ENCODE peak calls at places on chromosome 10, in four cellular contexts. O is skeletal muscle cell, I is cardiac fibroblast, A is lower leg skin. E is an unnamed sample.

GRCh38 chr10:70053896-70054641 is 1.4 kb downstream of the MACROH2A2 start:
- DNase-seq in O (no peak), I (peak; percentile 16), A (no peak), E (no peak)

GRCh38 chr10:7260412-7260900 is 150.4 kb downstream of the SFMBT2 start:
- DNase-seq in O (peak; percentile 98), I (peak; percentile 100), A (peak; percentile 78), E (peak; percentile 40)

GRCh38 chr10:67492317-67493019 is 203.5 kb downstream of the CTNNA3 start:
- DNase-seq in O (no peak), I (peak; percentile 1), A (no peak), E (peak; percentile 65)

GRCh38 chr10:124688366-124688765 is 55.8 kb downstream of the FAM53B start:
- DNase-seq in O (no peak), I (no peak), A (no peak), E (no peak)

GRCh38 chr10:132094581-132095234 is 29.0 kb downstream of the JAKMIP3 start:
- DNase-seq in O (no peak), I (no peak), A (no peak), E (no peak)

GRCh38 chr10:47058961-47059391 is 147.7 kb downstream of the PTPN20 start:
- DNase-seq in O (no peak), I (no peak), A (no peak), E (no peak)

GRCh38 chr10:78588194-78588811 is 480.5 kb upstream of the ZMIZ1 start:
- DNase-seq in O (no peak), I (peak; percentile 95), A (no peak), E (no peak)

GRCh38 chr10:96595741-96596140 is 8.9 kb upstream of the TM9SF3 start:
- DNase-seq in O (no peak), I (no peak), A (no peak), E (no peak)

GRCh38 chr10:95503012-95503411 is 58.2 kb downstream of the SORBS1 start:
- DNase-seq in O (no peak), I (no peak), A (no peak), E (no peak)

GRCh38 chr10:96369890-96370574 is 11.2 kb upstream of the OPALIN start:
- DNase-seq in O (no peak), I (no peak), A (no peak), E (no peak)

GRCh38 chr10:16854623-16855022 is 37.4 kb upstream of the RSU1 start:
- DNase-seq in O (no peak), I (peak; percentile 33), A (no peak), E (no peak)

GRCh38 chr10:114303556-114303955 is 64.5 kb downstream of the VWA2 start:
- DNase-seq in O (no peak), I (no peak), A (no peak), E (no peak)

GRCh38 chr10:47361293-47361692 is 13.1 kb downstream of the RBP3 start:
- DNase-seq in O (no peak), I (peak; percentile 41), A (no peak), E (no peak)

GRCh38 chr10:103703941-103704919 is 151.1 kb downstream of the SH3PXD2A start:
- DNase-seq in O (no peak), I (no peak), A (no peak), E (no peak)

GRCh38 chr10:11782793-11783557 is 40.2 kb upstream of the PROSER2 start:
- DNase-seq in O (no peak), I (peak; percentile 72), A (no peak), E (peak; percentile 23)

GRCh38 chr10:61931620-61932332 is 30.3 kb downstream of the ARID5B start:
- DNase-seq in O (no peak), I (no peak), A (no peak), E (no peak)

GRCh38 chr10:57849726-57850357 is 417.9 kb downstream of the IPMK start:
- DNase-seq in O (peak; percentile 0), I (peak; percentile 20), A (no peak), E (peak; percentile 26)

GRCh38 chr10:19154375-19154774 is 105.8 kb downstream of the MALRD1 start:
- DNase-seq in O (no peak), I (no peak), A (no peak), E (no peak)

GRCh38 chr10:94218496-94219183 is 144.1 kb downstream of the NOC3L start:
- DNase-seq in O (no peak), I (no peak), A (no peak), E (no peak)

GRCh38 chr10:124665980-124666379 is 78.2 kb downstream of the FAM53B start:
- DNase-seq in O (no peak), I (peak; percentile 34), A (no peak), E (no peak)

GRCh38 chr10:8306685-8307364 is 252.3 kb downstream of the GATA3 start:
- DNase-seq in O (no peak), I (no peak), A (no peak), E (no peak)

GRCh38 chr10:60470091-60470490 is 80.4 kb upstream of the ANK3 start:
- DNase-seq in O (no peak), I (no peak), A (no peak), E (no peak)
- H3K4me3 ChIP-seq in O (no peak overlapping the region), I (no peak overlapping the region), A (no peak overlapping the region), E (no peak overlapping the region)

DNA sequence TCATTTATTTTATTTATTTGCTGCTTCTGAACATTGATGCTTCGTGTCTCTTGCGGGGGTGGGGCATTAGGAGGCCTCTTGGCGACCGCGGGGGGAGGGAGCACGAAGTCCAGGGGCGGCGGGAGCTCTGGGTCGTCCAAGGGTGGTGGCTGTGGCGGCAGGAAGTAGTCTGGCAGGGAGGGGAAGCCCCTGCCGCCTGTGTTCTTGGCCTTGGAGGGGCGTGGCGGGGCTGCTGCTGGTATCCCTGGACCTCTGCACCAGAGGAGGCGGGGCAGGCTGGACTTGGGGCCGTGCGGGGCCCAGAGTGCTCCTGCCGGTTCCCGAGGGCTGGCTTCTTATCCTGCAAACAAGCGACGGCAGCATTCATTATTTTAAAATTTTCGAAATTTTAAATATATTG is 70.5 kb upstream of the ABI1 start:
- DNase-seq in O (no peak), I (no peak), A (no peak), E (no peak)
- H3K4me3 ChIP-seq in O (peak overlapping the region; percentile 13), I (no peak overlapping the region), A (no peak overlapping the region), E (no peak overlapping the region)

DNA sequence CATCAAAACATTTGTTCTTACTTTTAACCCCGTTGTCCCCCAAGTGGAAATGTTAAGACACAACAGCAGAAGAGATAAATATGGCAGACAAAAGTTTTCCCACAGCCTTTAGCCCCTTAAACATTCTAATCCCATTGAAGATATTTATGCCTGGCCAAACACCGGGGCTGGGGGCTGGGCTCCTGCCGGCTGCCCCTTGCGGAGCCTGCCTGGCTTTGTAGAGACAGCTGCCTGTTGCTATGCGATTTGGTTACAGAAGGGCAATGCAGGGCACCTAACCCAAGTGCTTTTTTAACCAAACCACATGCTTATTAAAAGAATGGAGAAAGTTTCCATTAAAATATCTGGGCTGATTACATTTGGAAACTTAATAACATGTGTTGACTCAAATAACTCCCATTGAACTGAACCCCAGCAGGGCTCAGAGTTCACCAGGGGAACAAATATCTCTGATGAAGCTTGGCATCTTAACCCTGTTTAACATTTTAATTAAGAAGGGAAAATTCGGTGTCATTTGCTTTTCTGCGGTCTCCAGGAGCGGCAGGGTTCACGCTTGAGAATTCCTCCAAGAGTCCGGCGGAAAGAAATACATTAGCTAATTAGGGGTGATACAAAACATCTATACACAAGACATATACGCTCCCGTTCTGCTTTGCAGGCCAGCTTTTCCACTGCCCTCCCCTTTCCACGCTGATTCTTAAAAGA is 110.8 kb upstream of the FGFR2 start:
- DNase-seq in O (no peak), I (no peak), A (no peak), E (no peak)
- H3K4me3 ChIP-seq in O (no peak overlapping the region), I (no peak overlapping the region), A (no peak overlapping the region), E (no peak overlapping the region)

GRCh38 chr10:102645388-102645740 is 1.1 kb downstream of the TRIM8 start:
- DNase-seq in O (no peak), I (no peak), A (peak; percentile 79), E (peak; percentile 71)
- H3K4me3 ChIP-seq in O (peak overlapping the region; percentile 63), I (peak overlapping the region; percentile 93), A (peak overlapping the region; percentile 84), E (peak overlapping the region; percentile 78)

GRCh38 chr10:5692476-5693358 is 8.1 kb downstream of the TASOR2 start:
- DNase-seq in O (no peak), I (peak; percentile 41), A (no peak), E (no peak)
- H3K4me3 ChIP-seq in O (peak overlapping the region; percentile 57), I (peak overlapping the region; percentile 58), A (peak overlapping the region; percentile 8), E (no peak overlapping the region)

DNA sequence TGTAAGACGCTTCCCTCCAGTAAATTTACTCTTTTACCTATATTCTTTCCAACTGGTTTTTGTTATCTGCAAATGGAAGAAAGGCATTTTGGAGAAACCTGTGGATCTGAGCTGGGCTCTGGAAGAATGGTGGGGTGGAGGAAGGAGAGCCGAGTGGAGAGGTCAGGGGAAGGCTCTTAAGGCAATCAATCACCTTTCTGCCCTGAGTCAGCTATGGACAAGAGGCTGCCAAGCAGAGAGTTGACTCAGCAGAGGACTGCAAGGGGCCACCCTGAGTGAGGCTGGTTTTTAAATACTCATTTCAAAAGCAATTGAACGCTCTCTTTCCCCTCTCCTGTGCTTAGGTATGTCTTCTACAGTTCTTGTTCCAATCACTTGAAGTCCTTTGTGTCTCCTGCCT is 81.8 kb downstream of the SPAG6 start:
- DNase-seq in O (peak; percentile 55), I (peak; percentile 24), A (no peak), E (no peak)
- H3K4me3 ChIP-seq in O (no peak overlapping the region), I (no peak overlapping the region), A (no peak overlapping the region), E (no peak overlapping the region)

GRCh38 chr10:5364916-5365434 is at the start of gene UCN3:
- DNase-seq in O (no peak), I (no peak), A (no peak), E (no peak)
- H3K4me3 ChIP-seq in O (no peak within 1 kb of the TSS), I (no peak within 1 kb of the TSS), A (no peak within 1 kb of the TSS), E (no peak within 1 kb of the TSS)

GRCh38 chr10:122476034-122476695 is 14.8 kb downstream of the HTRA1 start:
- DNase-seq in O (no peak), I (no peak), A (no peak), E (no peak)

GRCh38 chr10:122473116-122473515 is 11.8 kb downstream of the HTRA1 start:
- DNase-seq in O (no peak), I (no peak), A (no peak), E (no peak)

GRCh38 chr10:122475130-122475529 is 13.8 kb downstream of the HTRA1 start:
- DNase-seq in O (no peak), I (peak; percentile 58), A (no peak), E (no peak)

GRCh38 chr10:122475581-122475980 is 14.2 kb downstream of the HTRA1 start:
- DNase-seq in O (no peak), I (peak; percentile 30), A (no peak), E (no peak)

DNA sequence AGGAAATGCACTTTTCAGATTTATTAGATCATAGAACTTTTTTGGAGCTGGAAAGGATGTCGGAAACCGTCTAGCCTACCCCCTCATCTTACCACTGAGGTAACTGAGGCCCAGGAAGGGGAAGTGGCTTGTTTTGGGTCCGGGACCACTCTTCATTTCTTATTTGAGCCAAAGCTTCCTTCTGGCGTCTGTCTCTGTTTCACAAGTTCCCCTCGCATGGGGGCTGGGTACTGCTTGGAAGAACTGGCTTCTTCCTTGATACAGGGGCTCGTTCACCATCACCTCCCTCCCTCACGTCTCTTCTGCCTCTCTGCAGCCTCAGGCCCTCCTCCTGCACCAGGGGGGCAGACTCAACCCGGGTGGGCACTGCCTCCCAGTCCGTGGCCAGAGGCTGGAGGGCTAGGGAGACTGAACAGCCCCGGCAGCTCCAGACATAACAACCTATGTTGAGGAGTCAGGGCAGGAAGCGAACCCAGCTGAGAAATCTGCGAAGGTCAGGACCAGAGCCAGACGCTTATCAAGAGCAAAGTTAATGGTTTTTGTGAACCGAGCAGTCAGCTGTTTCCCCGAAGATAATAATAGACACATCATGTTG is 12.9 kb downstream of the HTRA1 start:
- DNase-seq in O (no peak), I (peak; percentile 57), A (no peak), E (no peak)
- H3K4me3 ChIP-seq in O (no peak overlapping the region), I (no peak overlapping the region), A (no peak overlapping the region), E (no peak overlapping the region)

E was measured in LNCaP clone FGC.